ENCODE peak calls at places on chromosomes 4 and X, in five cellular contexts. One of them, this sample, is unnamed.

GRCh38 chr4:101419324-101420135 is 72.2 kb upstream of the PPP3CA start:
- DNase-seq in hepatocyte: peak; percentile 18
- DNase-seq in H9: no peak
- DNase-seq in HepG2: no peak
- DNase-seq in uterus: no peak
- DNase-seq in this sample: no peak

GRCh38 chr4:152189451-152190179 is 346.3 kb downstream of the FBXW7 start:
- DNase-seq in HepG2: no peak
- DNase-seq in H9: no peak
- DNase-seq in uterus: no peak
- DNase-seq in hepatocyte: no peak
- DNase-seq in this sample: no peak

GRCh38 chrX:119826399-119826959 is 26.3 kb downstream of the UPF3B start:
- DNase-seq in HepG2: peak; percentile 76
- DNase-seq in uterus: no peak
- DNase-seq in H9: no peak
- DNase-seq in hepatocyte: no peak
- DNase-seq in this sample: no peak

GRCh38 chrX:131841496-131842410 is 181.3 kb upstream of the STK26 start:
- DNase-seq in HepG2: peak; percentile 50
- DNase-seq in H9: peak; percentile 68
- DNase-seq in hepatocyte: peak; percentile 63
- DNase-seq in uterus: peak; percentile 22
- DNase-seq in this sample: no peak

GRCh38 chr4:101953949-101954348 is 163.4 kb downstream of the BANK1 start:
- DNase-seq in hepatocyte: peak; percentile 14
- DNase-seq in H9: peak; percentile 52
- DNase-seq in uterus: no peak
- DNase-seq in HepG2: peak; percentile 16
- DNase-seq in this sample: no peak

GRCh38 chr4:146349306-146349705 is 135.0 kb downstream of the REELD1 start:
- DNase-seq in hepatocyte: no peak
- DNase-seq in HepG2: no peak
- DNase-seq in H9: no peak
- DNase-seq in uterus: no peak
- DNase-seq in this sample: no peak

GRCh38 chr4:183823394-183823793 is 81.7 kb upstream of the STOX2 start:
- DNase-seq in uterus: no peak
- DNase-seq in H9: no peak
- DNase-seq in HepG2: no peak
- DNase-seq in hepatocyte: peak; percentile 75
- DNase-seq in this sample: no peak

GRCh38 chr4:128228021-128228571 is 59.5 kb downstream of the PGRMC2 start:
- DNase-seq in HepG2: no peak
- DNase-seq in H9: no peak
- DNase-seq in uterus: no peak
- DNase-seq in hepatocyte: no peak
- DNase-seq in this sample: no peak

GRCh38 chrX:639151-639550 is 8.6 kb downstream of the SHOX start:
- DNase-seq in uterus: no peak
- DNase-seq in HepG2: no peak
- DNase-seq in H9: no peak
- DNase-seq in hepatocyte: no peak
- DNase-seq in this sample: peak; percentile 74

GRCh38 chrX:23804578-23804977 is 21.6 kb downstream of the SAT1 start:
- DNase-seq in uterus: no peak
- DNase-seq in H9: no peak
- DNase-seq in HepG2: no peak
- DNase-seq in hepatocyte: no peak
- DNase-seq in this sample: no peak

GRCh38 chr4:76948441-76949292 is 885 bp upstream of the SEPTIN11 start:
- DNase-seq in HepG2: peak; percentile 70
- DNase-seq in H9: peak; percentile 75
- DNase-seq in hepatocyte: peak; percentile 86
- DNase-seq in uterus: peak; percentile 75
- DNase-seq in this sample: no peak

GRCh38 chr4:42654606-42655005 is 2.3 kb downstream of the ATP8A1 start:
- DNase-seq in uterus: peak; percentile 34
- DNase-seq in H9: no peak
- DNase-seq in hepatocyte: no peak
- DNase-seq in HepG2: peak; percentile 6
- DNase-seq in this sample: no peak

GRCh38 chrX:11532291-11533075 is 133.2 kb downstream of the ARHGAP6 start:
- DNase-seq in uterus: peak; percentile 23
- DNase-seq in HepG2: no peak
- DNase-seq in hepatocyte: peak; percentile 7
- DNase-seq in H9: peak; percentile 39
- DNase-seq in this sample: no peak

GRCh38 chr4:23887989-23888388 is 1.9 kb downstream of the PPARGC1A start:
- DNase-seq in hepatocyte: no peak
- DNase-seq in uterus: no peak
- DNase-seq in HepG2: no peak
- DNase-seq in H9: no peak
- DNase-seq in this sample: peak; percentile 72

GRCh38 chr4:26088433-26088928 is 174.5 kb downstream of the SMIM20 start:
- DNase-seq in uterus: no peak
- DNase-seq in H9: no peak
- DNase-seq in hepatocyte: no peak
- DNase-seq in HepG2: no peak
- DNase-seq in this sample: no peak

GRCh38 chr4:151409470-151410313 is 716 bp downstream of the FHIP1A start:
- DNase-seq in uterus: peak; percentile 29
- DNase-seq in HepG2: peak; percentile 79
- DNase-seq in hepatocyte: peak; percentile 59
- DNase-seq in H9: peak; percentile 75
- DNase-seq in this sample: no peak

DNA sequence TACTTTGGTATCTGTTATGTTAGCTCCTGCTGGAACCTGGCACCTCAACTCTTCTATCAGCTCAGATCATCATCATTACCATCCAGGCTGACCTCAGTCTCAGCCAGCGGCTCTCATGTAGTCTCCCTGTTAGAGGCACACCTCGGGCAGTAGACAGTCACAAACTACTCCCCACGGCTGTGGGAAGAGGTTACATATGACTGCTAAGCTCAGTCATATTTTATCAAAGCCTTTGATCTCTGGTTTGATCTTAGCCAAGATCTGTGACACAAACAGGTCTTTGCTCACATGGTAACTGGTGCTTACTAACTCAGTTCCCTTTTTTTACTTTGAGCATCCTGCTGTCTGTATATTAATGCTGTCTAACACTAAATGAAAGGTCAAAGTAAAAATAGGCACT is 384.9 kb downstream of the CENPC start:
- DNase-seq in hepatocyte: no peak
- DNase-seq in HepG2: no peak
- DNase-seq in uterus: no peak
- DNase-seq in H9: no peak
- DNase-seq in this sample: no peak
- TF ChIP-seq CTCF in hepatocyte: no peak
- TF ChIP-seq CTCF in HepG2: no peak
- TF ChIP-seq CTCF in uterus: no peak
- TF ChIP-seq CTCF in H9: no peak
- TF ChIP-seq CTCF in this sample: no peak

DNA sequence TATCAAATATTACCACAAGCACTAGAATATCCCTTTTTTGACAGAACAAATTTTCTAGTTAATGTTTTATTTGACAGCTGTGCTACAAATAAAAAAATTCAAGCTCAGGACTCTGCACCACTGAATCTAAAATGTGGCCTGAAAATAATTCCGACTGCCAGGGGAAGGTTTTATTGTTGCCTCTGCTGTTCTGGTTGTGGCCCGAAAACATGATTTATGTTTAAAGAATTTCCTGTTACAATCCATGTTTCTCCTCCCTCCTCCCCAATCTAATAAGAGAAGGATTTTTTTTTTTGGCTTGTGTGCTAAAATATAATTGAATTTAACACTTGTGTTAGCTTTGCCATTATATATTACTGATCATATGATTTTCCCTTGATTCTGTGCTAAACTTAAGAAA is 227.8 kb downstream of the DCLK2 start:
- DNase-seq in H9: no peak
- DNase-seq in hepatocyte: no peak
- DNase-seq in HepG2: no peak
- DNase-seq in uterus: no peak
- DNase-seq in this sample: no peak
- H3K4me1 ChIP-seq in H9: no peaks in the 10 kb centered on the region
- H3K4me1 ChIP-seq in hepatocyte: no peaks in the 10 kb centered on the region
- H3K4me1 ChIP-seq in HepG2: no peaks in the 10 kb centered on the region
- H3K4me1 ChIP-seq in uterus: no peaks in the 10 kb centered on the region
- H3K4me1 ChIP-seq in this sample: no peaks in the 10 kb centered on the region

DNA sequence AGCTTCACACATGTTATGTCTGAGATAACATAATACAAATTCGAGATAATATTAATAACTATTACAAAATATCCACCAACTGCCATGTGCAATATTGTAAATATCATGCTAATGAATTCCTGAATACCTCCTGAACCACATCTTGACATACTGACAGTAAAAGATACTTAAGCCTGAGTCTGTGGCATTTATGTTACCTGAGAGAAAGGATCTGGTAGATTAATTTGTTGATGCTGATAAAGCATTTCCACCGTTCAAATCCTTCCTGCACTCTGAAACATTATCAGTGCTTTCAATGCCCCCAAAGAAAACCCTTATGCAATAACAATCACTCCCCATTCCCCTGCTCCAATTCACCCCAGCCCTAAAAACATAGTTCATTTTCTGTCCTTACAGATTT is 38.8 kb upstream of the ADGRA3 start:
- DNase-seq in H9: no peak
- DNase-seq in HepG2: no peak
- DNase-seq in hepatocyte: no peak
- DNase-seq in uterus: no peak
- DNase-seq in this sample: no peak
- TF ChIP-seq CTCF in H9: no peak
- TF ChIP-seq CTCF in HepG2: no peak
- TF ChIP-seq CTCF in hepatocyte: no peak
- TF ChIP-seq CTCF in uterus: no peak
- TF ChIP-seq CTCF in this sample: no peak

GRCh38 chrX:47633671-47634590 is 4.2 kb upstream of the CFP start:
- DNase-seq in HepG2: no peak
- DNase-seq in H9: no peak
- DNase-seq in hepatocyte: no peak
- DNase-seq in uterus: no peak
- DNase-seq in this sample: no peak
- H3K4me1 ChIP-seq in HepG2: no peaks in the 10 kb centered on the region
- H3K4me1 ChIP-seq in H9: peaks cover under 1% of the 10 kb centered on the region
- H3K4me1 ChIP-seq in hepatocyte: no peaks in the 10 kb centered on the region
- H3K4me1 ChIP-seq in uterus: no peaks in the 10 kb centered on the region
- H3K4me1 ChIP-seq in this sample: no peaks in the 10 kb centered on the region

DNA sequence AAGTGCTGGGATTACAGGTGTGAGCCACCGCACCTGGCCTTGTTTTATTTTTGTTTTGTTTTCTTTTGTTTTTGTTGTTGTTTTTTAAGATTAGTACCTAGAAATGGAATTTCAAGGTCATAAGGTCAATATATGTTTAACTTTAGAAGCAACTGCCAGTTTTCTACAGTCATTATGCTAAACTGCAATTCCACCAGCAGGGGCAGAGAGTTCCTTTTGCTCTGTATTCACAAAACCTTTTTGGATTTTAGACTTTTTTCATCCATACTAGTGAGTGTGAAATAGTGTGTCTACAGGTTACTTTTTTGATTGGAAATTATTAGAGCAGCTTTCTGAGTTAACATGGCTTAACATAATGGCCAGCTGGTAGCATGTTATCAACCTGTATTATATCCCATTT is 580.6 kb downstream of the TRIML1 start:
- DNase-seq in H9: no peak
- DNase-seq in HepG2: no peak
- DNase-seq in uterus: no peak
- DNase-seq in hepatocyte: no peak
- DNase-seq in this sample: no peak
- TF ChIP-seq CTCF in H9: peak; percentile 55
- TF ChIP-seq CTCF in HepG2: no peak
- TF ChIP-seq CTCF in uterus: no peak
- TF ChIP-seq CTCF in hepatocyte: peak; percentile 10
- TF ChIP-seq CTCF in this sample: no peak

GRCh38 chr4:10107111-10108091 is 9.2 kb downstream of the WDR1 start:
- DNase-seq in HepG2: no peak
- DNase-seq in H9: no peak
- DNase-seq in uterus: peak; percentile 24
- DNase-seq in hepatocyte: no peak
- DNase-seq in this sample: no peak

GRCh38 chr4:10105421-10105820 is 11.2 kb downstream of the WDR1 start:
- DNase-seq in HepG2: no peak
- DNase-seq in hepatocyte: no peak
- DNase-seq in uterus: no peak
- DNase-seq in H9: no peak
- DNase-seq in this sample: no peak

GRCh38 chr4:10104991-10105276 is 11.7 kb downstream of the WDR1 start:
- DNase-seq in hepatocyte: no peak
- DNase-seq in uterus: no peak
- DNase-seq in H9: no peak
- DNase-seq in HepG2: no peak
- DNase-seq in this sample: no peak

GRCh38 chr4:10105920-10106319 is 10.7 kb downstream of the WDR1 start:
- DNase-seq in hepatocyte: no peak
- DNase-seq in HepG2: no peak
- DNase-seq in H9: no peak
- DNase-seq in uterus: no peak
- DNase-seq in this sample: no peak

DNA sequence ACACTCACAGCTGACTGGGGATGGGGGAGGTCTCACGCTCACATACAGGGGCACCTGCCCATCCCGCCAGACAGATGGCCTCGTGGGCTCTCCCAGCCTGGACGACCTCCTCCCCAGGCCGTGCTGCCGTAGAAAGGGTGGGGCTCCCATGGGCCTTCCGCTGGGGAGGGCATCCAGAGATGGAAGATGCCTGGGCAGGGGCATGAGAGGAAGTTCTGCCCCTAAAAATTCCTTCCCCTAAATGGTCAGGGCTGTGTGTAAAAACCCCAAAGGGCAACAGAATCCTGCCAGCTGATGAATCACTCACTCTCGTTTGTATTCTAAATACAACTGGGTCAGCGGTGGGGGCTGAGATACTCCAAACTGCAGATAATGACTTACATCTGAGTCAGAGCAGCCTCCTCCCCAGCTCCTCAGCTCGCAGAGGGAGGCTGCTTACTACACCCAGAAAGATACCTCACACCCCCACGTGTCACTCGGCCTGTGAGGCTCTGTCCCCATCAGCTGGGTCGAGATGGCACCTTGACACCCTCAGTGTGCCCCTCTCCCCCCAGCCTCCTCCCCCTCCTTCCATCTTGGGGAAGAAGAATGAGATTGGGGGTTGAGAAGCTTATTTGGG is 10.1 kb downstream of the WDR1 start:
- DNase-seq in hepatocyte: peak; percentile 81
- DNase-seq in uterus: peak; percentile 96
- DNase-seq in HepG2: no peak
- DNase-seq in H9: no peak
- DNase-seq in this sample: peak; percentile 95
- H3K4me1 ChIP-seq in hepatocyte: peaks cover 24% of the 10 kb centered on the region
- H3K4me1 ChIP-seq in uterus: peaks cover 59% of the 10 kb centered on the region
- H3K4me1 ChIP-seq in HepG2: peaks cover 66% of the 10 kb centered on the region
- H3K4me1 ChIP-seq in H9: peaks cover 9% of the 10 kb centered on the region
- H3K4me1 ChIP-seq in this sample: peaks cover 98% of the 10 kb centered on the region